ENCODE peak calls at places on chromosomes 1 and 21, in six cellular contexts. One of them, this sample, is unnamed.

GRCh38 chr1:94209425-94209824 is 28.0 kb downstream of the ARHGAP29 start:
- DNase-seq in upper lobe of left lung: no peak
- DNase-seq in mammary epithelial cell: peak; percentile 72
- DNase-seq in fibroblast of pulmonary artery: peak; percentile 78
- DNase-seq in left ventricle myocardium inferior: no peak
- DNase-seq in NB4: no peak
- DNase-seq in this sample: peak; percentile 89

GRCh38 chr1:7991504-7992440 is 30.3 kb downstream of the PARK7 start:
- DNase-seq in mammary epithelial cell: no peak
- DNase-seq in upper lobe of left lung: no peak
- DNase-seq in left ventricle myocardium inferior: no peak
- DNase-seq in NB4: no peak
- DNase-seq in fibroblast of pulmonary artery: no peak
- DNase-seq in this sample: no peak

GRCh38 chr1:94926365-94926914 is 470 bp downstream of the CNN3 start:
- DNase-seq in NB4: no peak
- DNase-seq in mammary epithelial cell: peak; percentile 48
- DNase-seq in fibroblast of pulmonary artery: peak; percentile 64
- DNase-seq in upper lobe of left lung: peak; percentile 91
- DNase-seq in left ventricle myocardium inferior: peak; percentile 64
- DNase-seq in this sample: peak; percentile 39

GRCh38 chr21:45575304-45575992 is 33.2 kb upstream of the SLC19A1 start:
- DNase-seq in fibroblast of pulmonary artery: no peak
- DNase-seq in left ventricle myocardium inferior: peak; percentile 4
- DNase-seq in NB4: no peak
- DNase-seq in upper lobe of left lung: peak; percentile 78
- DNase-seq in mammary epithelial cell: no peak
- DNase-seq in this sample: no peak

GRCh38 chr1:114063544-114063943 is 84.3 kb downstream of the OLFML3 start:
- DNase-seq in mammary epithelial cell: no peak
- DNase-seq in NB4: no peak
- DNase-seq in upper lobe of left lung: no peak
- DNase-seq in fibroblast of pulmonary artery: no peak
- DNase-seq in left ventricle myocardium inferior: no peak
- DNase-seq in this sample: no peak

GRCh38 chr1:117573386-117574040 is 32.3 kb upstream of the TENT5C start:
- DNase-seq in mammary epithelial cell: peak; percentile 8
- DNase-seq in upper lobe of left lung: no peak
- DNase-seq in NB4: peak; percentile 63
- DNase-seq in fibroblast of pulmonary artery: no peak
- DNase-seq in left ventricle myocardium inferior: no peak
- DNase-seq in this sample: peak; percentile 37

GRCh38 chr21:37207441-37208009 is 59.6 kb downstream of the VPS26C start:
- DNase-seq in left ventricle myocardium inferior: no peak
- DNase-seq in upper lobe of left lung: no peak
- DNase-seq in fibroblast of pulmonary artery: no peak
- DNase-seq in NB4: peak; percentile 40
- DNase-seq in mammary epithelial cell: peak; percentile 57
- DNase-seq in this sample: peak; percentile 48

GRCh38 chr1:112264010-112264409 is 132.0 kb upstream of the CTTNBP2NL start:
- DNase-seq in mammary epithelial cell: no peak
- DNase-seq in fibroblast of pulmonary artery: peak; percentile 19
- DNase-seq in left ventricle myocardium inferior: no peak
- DNase-seq in NB4: no peak
- DNase-seq in upper lobe of left lung: no peak
- DNase-seq in this sample: no peak

GRCh38 chr1:225658041-225658440 is 5.1 kb upstream of the ENAH start:
- DNase-seq in upper lobe of left lung: no peak
- DNase-seq in fibroblast of pulmonary artery: peak; percentile 33
- DNase-seq in NB4: no peak
- DNase-seq in mammary epithelial cell: no peak
- DNase-seq in left ventricle myocardium inferior: no peak
- DNase-seq in this sample: no peak

GRCh38 chr1:41917051-41917530 is 1.6 kb downstream of the HIVEP3 start:
- DNase-seq in upper lobe of left lung: no peak
- DNase-seq in left ventricle myocardium inferior: no peak
- DNase-seq in fibroblast of pulmonary artery: no peak
- DNase-seq in NB4: no peak
- DNase-seq in mammary epithelial cell: no peak
- DNase-seq in this sample: no peak

GRCh38 chr21:38136201-38136600 is 120.6 kb upstream of the KCNJ15 start:
- DNase-seq in left ventricle myocardium inferior: no peak
- DNase-seq in fibroblast of pulmonary artery: peak; percentile 22
- DNase-seq in upper lobe of left lung: no peak
- DNase-seq in mammary epithelial cell: no peak
- DNase-seq in NB4: no peak
- DNase-seq in this sample: peak; percentile 36

GRCh38 chr21:36135391-36136094 is 664 bp downstream of the CBR3 start:
- DNase-seq in fibroblast of pulmonary artery: peak; percentile 77
- DNase-seq in upper lobe of left lung: peak; percentile 91
- DNase-seq in NB4: peak; percentile 83
- DNase-seq in left ventricle myocardium inferior: peak; percentile 83
- DNase-seq in mammary epithelial cell: peak; percentile 86
- DNase-seq in this sample: peak; percentile 86

GRCh38 chr1:171188388-171189266 is 3.5 kb downstream of the FMO2 start:
- DNase-seq in left ventricle myocardium inferior: peak; percentile 41
- DNase-seq in NB4: peak; percentile 60
- DNase-seq in upper lobe of left lung: no peak
- DNase-seq in mammary epithelial cell: peak; percentile 16
- DNase-seq in fibroblast of pulmonary artery: peak; percentile 89
- DNase-seq in this sample: peak; percentile 75

GRCh38 chr1:41719590-41719989 is 199.1 kb downstream of the HIVEP3 start:
- DNase-seq in NB4: peak; percentile 34
- DNase-seq in fibroblast of pulmonary artery: no peak
- DNase-seq in left ventricle myocardium inferior: no peak
- DNase-seq in upper lobe of left lung: no peak
- DNase-seq in mammary epithelial cell: no peak
- DNase-seq in this sample: no peak

GRCh38 chr1:93844262-93845045 is 34.6 kb downstream of the DNTTIP2 start:
- DNase-seq in left ventricle myocardium inferior: no peak
- DNase-seq in upper lobe of left lung: no peak
- DNase-seq in NB4: peak; percentile 81
- DNase-seq in fibroblast of pulmonary artery: peak; percentile 90
- DNase-seq in mammary epithelial cell: peak; percentile 66
- DNase-seq in this sample: peak; percentile 87

GRCh38 chr1:59878370-59878769 is 48.2 kb downstream of the CYP2J2 start:
- DNase-seq in left ventricle myocardium inferior: no peak
- DNase-seq in fibroblast of pulmonary artery: no peak
- DNase-seq in NB4: no peak
- DNase-seq in upper lobe of left lung: no peak
- DNase-seq in mammary epithelial cell: no peak
- DNase-seq in this sample: peak; percentile 18

GRCh38 chr1:74465193-74465681 is 47.2 kb downstream of the LRRC53 start:
- DNase-seq in fibroblast of pulmonary artery: no peak
- DNase-seq in left ventricle myocardium inferior: no peak
- DNase-seq in upper lobe of left lung: peak; percentile 73
- DNase-seq in NB4: no peak
- DNase-seq in mammary epithelial cell: no peak
- DNase-seq in this sample: no peak

GRCh38 chr1:53558916-53559315 is 99.7 kb downstream of the DMRTB1 start:
- DNase-seq in mammary epithelial cell: no peak
- DNase-seq in upper lobe of left lung: no peak
- DNase-seq in NB4: no peak
- DNase-seq in left ventricle myocardium inferior: no peak
- DNase-seq in fibroblast of pulmonary artery: no peak
- DNase-seq in this sample: no peak

GRCh38 chr1:41638086-41639024 is 153.9 kb upstream of the EDN2 start:
- DNase-seq in upper lobe of left lung: peak; percentile 32
- DNase-seq in fibroblast of pulmonary artery: no peak
- DNase-seq in NB4: no peak
- DNase-seq in mammary epithelial cell: no peak
- DNase-seq in left ventricle myocardium inferior: no peak
- DNase-seq in this sample: no peak

GRCh38 chr1:12143631-12144155 is 23.1 kb upstream of the TNFRSF1B start:
- DNase-seq in NB4: peak; percentile 49
- DNase-seq in upper lobe of left lung: no peak
- DNase-seq in mammary epithelial cell: peak; percentile 98
- DNase-seq in fibroblast of pulmonary artery: peak; percentile 97
- DNase-seq in left ventricle myocardium inferior: peak; percentile 79
- DNase-seq in this sample: peak; percentile 93

GRCh38 chr1:87329756-87330200 is 1.1 kb downstream of the LMO4 start:
- DNase-seq in mammary epithelial cell: no peak
- DNase-seq in NB4: peak; percentile 67
- DNase-seq in left ventricle myocardium inferior: no peak
- DNase-seq in fibroblast of pulmonary artery: peak; percentile 31
- DNase-seq in upper lobe of left lung: no peak
- DNase-seq in this sample: peak; percentile 16

DNA sequence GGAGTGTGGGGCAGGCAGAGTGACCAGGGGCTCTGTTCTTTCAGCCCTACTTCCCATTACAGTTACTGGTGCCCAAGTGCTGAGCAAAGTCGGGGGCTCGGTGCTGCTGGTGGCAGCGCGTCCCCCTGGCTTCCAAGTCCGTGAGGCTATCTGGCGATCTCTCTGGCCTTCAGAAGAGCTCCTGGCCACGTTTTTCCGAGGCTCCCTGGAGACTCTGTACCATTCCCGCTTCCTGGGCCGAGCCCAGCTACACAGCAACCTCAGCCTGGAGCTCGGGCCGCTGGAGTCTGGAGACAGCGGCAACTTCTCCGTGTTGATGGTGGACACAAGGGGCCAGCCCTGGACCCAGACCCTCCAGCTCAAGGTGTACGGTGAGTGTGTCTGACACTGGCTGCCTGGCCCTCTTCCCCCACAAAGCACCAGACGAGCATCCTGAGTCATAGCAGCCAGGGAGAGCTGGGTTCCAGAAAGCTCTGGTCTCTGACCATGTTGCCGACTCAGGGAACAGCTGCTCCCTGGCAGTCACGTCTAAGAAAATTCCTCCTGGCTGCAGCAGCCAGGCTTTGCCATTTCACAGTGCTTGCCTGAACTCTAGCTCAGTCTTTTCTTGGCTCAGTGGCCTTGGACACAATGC is 3.3 kb downstream of the SLAMF8 start:
- DNase-seq in NB4: no peak
- DNase-seq in fibroblast of pulmonary artery: peak; percentile 42
- DNase-seq in mammary epithelial cell: no peak
- DNase-seq in left ventricle myocardium inferior: peak; percentile 36
- DNase-seq in upper lobe of left lung: peak; percentile 53
- DNase-seq in this sample: no peak
- H3K4me3 ChIP-seq in NB4: no peak overlapping the region
- H3K4me3 ChIP-seq in fibroblast of pulmonary artery: no peak overlapping the region
- H3K4me3 ChIP-seq in mammary epithelial cell: no peak overlapping the region
- H3K4me3 ChIP-seq in left ventricle myocardium inferior: no peak overlapping the region
- H3K4me3 ChIP-seq in upper lobe of left lung: no peak overlapping the region
- H3K4me3 ChIP-seq in this sample: no peak overlapping the region

DNA sequence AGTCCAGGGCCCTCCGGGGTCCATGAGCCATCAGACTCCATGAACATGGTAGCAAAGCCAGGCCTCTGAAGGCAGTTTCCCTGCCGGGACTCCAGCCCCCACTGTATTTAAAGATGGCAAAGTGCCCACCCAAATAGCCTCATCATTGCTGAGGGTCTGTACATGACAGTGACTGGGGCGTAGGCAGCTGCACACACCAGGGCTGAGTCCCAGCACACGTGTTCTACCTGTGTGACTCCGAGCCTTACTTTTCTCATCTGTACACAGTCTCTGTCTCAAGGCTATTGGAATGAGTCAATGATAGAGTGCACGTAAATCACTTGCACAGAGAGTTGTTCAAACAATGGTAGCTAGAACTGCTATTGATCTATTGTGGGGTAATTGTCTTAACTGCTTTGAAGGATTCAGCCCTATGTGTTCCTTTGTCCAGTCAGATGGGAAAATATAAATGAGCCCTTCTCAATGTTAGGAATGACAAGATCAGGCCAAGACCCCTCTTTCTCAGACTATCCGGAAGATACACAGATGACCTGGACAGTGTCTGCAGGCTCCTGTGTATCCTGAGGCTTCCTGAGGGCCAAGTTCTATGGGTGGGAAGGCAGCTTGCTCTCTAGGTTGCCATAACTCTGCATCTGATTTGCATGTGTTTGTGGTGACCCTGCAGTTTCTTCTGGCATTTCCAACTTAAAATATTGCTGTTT is 48.9 kb downstream of the RASSF5 start:
- DNase-seq in NB4: no peak
- DNase-seq in left ventricle myocardium inferior: no peak
- DNase-seq in upper lobe of left lung: no peak
- DNase-seq in fibroblast of pulmonary artery: no peak
- DNase-seq in mammary epithelial cell: no peak
- DNase-seq in this sample: peak; percentile 19
- H3K4me3 ChIP-seq in NB4: peak overlapping the region; percentile 63
- H3K4me3 ChIP-seq in left ventricle myocardium inferior: peak overlapping the region; percentile 81
- H3K4me3 ChIP-seq in upper lobe of left lung: peak overlapping the region; percentile 70
- H3K4me3 ChIP-seq in fibroblast of pulmonary artery: no peak overlapping the region
- H3K4me3 ChIP-seq in mammary epithelial cell: no peak overlapping the region
- H3K4me3 ChIP-seq in this sample: no peak overlapping the region

DNA sequence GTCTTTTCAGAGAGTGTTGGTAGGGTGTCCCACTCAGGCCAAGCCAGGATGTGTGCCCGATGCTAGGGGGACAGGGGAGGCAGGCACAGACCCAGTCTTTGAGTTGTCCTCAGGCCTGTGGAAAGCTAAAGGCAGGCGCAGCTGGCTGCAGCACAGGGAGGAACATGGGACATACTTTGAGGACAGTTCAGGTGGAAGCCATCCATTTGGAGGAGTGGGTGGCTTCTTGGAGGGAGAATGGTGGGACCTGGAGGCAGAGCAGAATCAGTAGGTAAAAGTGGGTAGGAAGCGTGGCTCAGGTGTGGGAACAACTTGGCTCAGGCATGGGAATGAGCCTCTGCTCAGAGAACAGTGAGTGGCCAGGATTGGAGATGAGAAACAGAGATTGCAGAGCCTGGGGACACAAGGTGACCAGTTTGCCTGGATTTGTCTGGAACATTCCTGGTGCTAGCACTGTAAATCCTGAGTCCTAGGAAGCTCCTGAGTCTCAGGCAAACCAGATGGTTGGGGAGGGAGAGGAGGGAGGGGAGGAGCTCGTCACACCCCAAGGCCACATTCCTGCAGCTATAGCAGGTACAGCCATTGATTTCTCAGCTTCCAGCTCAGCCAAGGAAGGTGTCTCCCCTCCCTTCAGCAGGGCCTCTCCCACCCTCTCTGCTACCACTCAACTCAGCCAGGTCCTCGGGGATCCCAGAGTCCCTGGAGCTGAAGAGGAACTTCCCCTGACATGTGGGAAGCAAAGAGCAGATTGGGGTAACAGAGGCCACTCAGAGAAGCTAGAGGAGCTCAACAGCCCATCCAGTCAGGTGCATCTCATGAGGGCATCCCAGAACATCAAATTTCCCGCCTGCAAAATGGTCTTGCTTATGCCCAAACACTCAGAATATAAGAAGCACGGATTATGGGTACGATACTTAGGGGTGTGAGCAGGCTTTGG is 65.2 kb upstream of the TINAGL1 start:
- DNase-seq in mammary epithelial cell: peak; percentile 11
- DNase-seq in upper lobe of left lung: no peak
- DNase-seq in fibroblast of pulmonary artery: no peak
- DNase-seq in left ventricle myocardium inferior: no peak
- DNase-seq in NB4: no peak
- DNase-seq in this sample: peak; percentile 54
- H3K4me3 ChIP-seq in mammary epithelial cell: no peak overlapping the region
- H3K4me3 ChIP-seq in upper lobe of left lung: no peak overlapping the region
- H3K4me3 ChIP-seq in fibroblast of pulmonary artery: no peak overlapping the region
- H3K4me3 ChIP-seq in left ventricle myocardium inferior: no peak overlapping the region
- H3K4me3 ChIP-seq in NB4: no peak overlapping the region
- H3K4me3 ChIP-seq in this sample: no peak overlapping the region

DNA sequence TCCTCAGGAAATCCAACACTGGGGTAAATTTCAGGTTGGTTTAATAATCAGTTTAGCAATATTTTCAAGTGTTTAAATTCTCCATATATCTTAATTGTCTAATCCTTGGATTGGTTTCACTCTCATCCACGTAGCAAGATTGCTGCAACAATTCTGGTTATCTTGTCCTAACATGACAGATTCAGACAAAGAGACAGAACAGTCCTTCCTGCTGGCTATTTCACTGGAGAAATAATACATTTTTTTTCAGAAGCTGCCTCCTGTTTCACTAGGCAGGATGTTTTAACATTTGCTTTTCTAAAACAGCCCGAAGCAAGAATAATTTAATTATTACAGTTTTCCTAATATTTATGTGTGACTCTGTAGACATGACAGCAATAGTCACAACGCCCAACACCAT is 2011.2 kb downstream of the NCAM2 start:
- DNase-seq in upper lobe of left lung: no peak
- DNase-seq in NB4: no peak
- DNase-seq in mammary epithelial cell: no peak
- DNase-seq in left ventricle myocardium inferior: no peak
- DNase-seq in fibroblast of pulmonary artery: no peak
- DNase-seq in this sample: no peak
- H3K4me3 ChIP-seq in upper lobe of left lung: no peak overlapping the region
- H3K4me3 ChIP-seq in NB4: no peak overlapping the region
- H3K4me3 ChIP-seq in mammary epithelial cell: no peak overlapping the region
- H3K4me3 ChIP-seq in left ventricle myocardium inferior: no peak overlapping the region
- H3K4me3 ChIP-seq in fibroblast of pulmonary artery: no peak overlapping the region
- H3K4me3 ChIP-seq in this sample: no peak overlapping the region